ENCODE peak calls at places on chromosomes 16 and 17, in seven cellular contexts. R, T, M, Q, D, G and O are unnamed samples.
A peak's percentile ranks its signal among the peaks of the same experiment; 100 is the strongest.

GRCh38 chr17:59680314-59680713 is 26.9 kb downstream of the PTRH2 start:
- DNase-seq in M (no peak), T (no peak), D (no peak), R (no peak), G (no peak), Q (no peak), O (no peak)

GRCh38 chr17:77613627-77614026 is 344.9 kb upstream of the TNRC6C start:
- DNase-seq in G (no peak), M (no peak), D (peak; percentile 58), R (no peak), T (no peak), Q (no peak), O (no peak)

GRCh38 chr16:25925466-25925865 is 233.7 kb downstream of the HS3ST4 start:
- DNase-seq in R (no peak), G (no peak), M (no peak), Q (no peak), D (peak; percentile 26), T (no peak), O (no peak)

GRCh38 chr16:8583712-8584111 is 6.6 kb downstream of the TMEM114 start:
- DNase-seq in G (no peak), M (no peak), R (no peak), Q (no peak), D (no peak), T (no peak), O (no peak)

GRCh38 chr17:6780886-6781285 is 4.9 kb downstream of the FBXO39 start:
- DNase-seq in R (no peak), Q (no peak), M (no peak), T (no peak), G (no peak), D (no peak), O (peak; percentile 56)

GRCh38 chr17:63987616-63988478 is 10.3 kb upstream of the PRR29 start:
- DNase-seq in R (no peak), M (no peak), T (no peak), D (no peak), Q (no peak), G (no peak), O (no peak)

GRCh38 chr16:2276501-2277195 is 8.7 kb upstream of the RNPS1 start:
- DNase-seq in G (no peak), M (no peak), T (no peak), D (no peak), R (no peak), Q (no peak), O (no peak)

GRCh38 chr16:89001117-89002027 is 24.4 kb upstream of the CBFA2T3 start:
- DNase-seq in M (no peak), Q (no peak), D (no peak), T (no peak), R (no peak), G (no peak), O (no peak)

GRCh38 chr17:3667366-3668278 is 756 bp downstream of the TAX1BP3 start:
- DNase-seq in M (peak; percentile 87), D (peak; percentile 97), R (peak; percentile 91), Q (peak; percentile 21), T (peak; percentile 89), G (peak; percentile 48), O (no peak)

GRCh38 chr16:22624759-22625533 is 114.3 kb downstream of the NPIPB5 start:
- DNase-seq in D (no peak), M (no peak), Q (peak; percentile 24), G (no peak), T (no peak), R (no peak), O (no peak)

GRCh38 chr17:72833113-72833512 is 259.4 kb downstream of the SLC39A11 start:
- DNase-seq in R (no peak), G (no peak), M (no peak), Q (no peak), T (no peak), D (no peak), O (no peak)

GRCh38 chr16:17431904-17432625 is 38.7 kb downstream of the XYLT1 start:
- DNase-seq in G (no peak), M (no peak), Q (no peak), T (no peak), D (no peak), R (no peak), O (no peak)
- TF ChIP-seq CTCF in G (no peak), M (no peak), Q (no peak), T (no peak), D (no peak), R (no peak), O (no peak)

GRCh38 chr17:1802429-1802828 is 27.3 kb downstream of the SMYD4 start:
- DNase-seq in R (no peak), G (no peak), D (no peak), T (no peak), M (no peak), Q (no peak), O (no peak)
- TF ChIP-seq CTCF in R (no peak), G (no peak), D (no peak), T (no peak), M (no peak), Q (no peak), O (no peak)

GRCh38 chr17:56761387-56761786 is 72.3 kb downstream of the C17orf67 start:
- DNase-seq in T (no peak), R (no peak), Q (no peak), D (no peak), M (no peak), G (no peak), O (no peak)
- TF ChIP-seq CTCF in T (no peak), R (no peak), Q (no peak), D (no peak), M (no peak), G (no peak), O (no peak)

DNA sequence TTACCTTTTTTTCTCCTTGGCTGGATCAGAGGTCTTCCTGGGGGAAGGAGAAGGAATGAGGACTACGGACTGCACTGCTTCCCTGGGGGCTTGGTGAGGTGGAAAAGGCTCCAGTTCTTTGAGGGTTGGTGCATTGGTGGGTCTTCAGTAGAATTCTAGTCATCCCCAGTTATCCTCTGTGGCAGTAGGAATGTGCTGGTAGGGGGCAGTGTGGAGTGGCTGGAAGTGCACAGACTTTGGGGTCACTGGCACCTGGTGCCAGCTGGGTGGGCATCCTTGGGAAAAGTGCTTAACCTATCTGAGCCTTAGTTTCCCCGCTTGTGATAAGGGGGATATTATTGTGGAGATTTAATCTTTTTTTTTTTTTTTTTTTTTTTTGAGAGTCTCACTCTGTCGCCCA is 6.3 kb downstream of the TAC4 start:
- DNase-seq in R (no peak), G (no peak), M (no peak), D (no peak), Q (no peak), T (no peak), O (no peak)
- TF ChIP-seq CTCF in R (no peak), G (no peak), M (no peak), D (no peak), Q (no peak), T (no peak), O (peak; percentile 35)

GRCh38 chr16:26963109-26963508 is 103.6 kb upstream of the C16orf82 start:
- DNase-seq in R (peak; percentile 21), T (no peak), G (no peak), M (no peak), D (no peak), Q (peak; percentile 20), O (peak; percentile 30)
- TF ChIP-seq CTCF in R (no peak), T (no peak), G (no peak), M (no peak), D (no peak), Q (peak; percentile 36), O (peak; percentile 61)

GRCh38 chr16:24070851-24071250 is 185.3 kb upstream of the CACNG3 start:
- DNase-seq in M (peak; percentile 37), T (no peak), R (no peak), G (no peak), D (no peak), Q (peak; percentile 73), O (peak; percentile 43)
- TF ChIP-seq CTCF in M (peak; percentile 59), T (no peak), R (no peak), G (no peak), D (no peak), Q (peak; percentile 68), O (peak; percentile 70)

DNA sequence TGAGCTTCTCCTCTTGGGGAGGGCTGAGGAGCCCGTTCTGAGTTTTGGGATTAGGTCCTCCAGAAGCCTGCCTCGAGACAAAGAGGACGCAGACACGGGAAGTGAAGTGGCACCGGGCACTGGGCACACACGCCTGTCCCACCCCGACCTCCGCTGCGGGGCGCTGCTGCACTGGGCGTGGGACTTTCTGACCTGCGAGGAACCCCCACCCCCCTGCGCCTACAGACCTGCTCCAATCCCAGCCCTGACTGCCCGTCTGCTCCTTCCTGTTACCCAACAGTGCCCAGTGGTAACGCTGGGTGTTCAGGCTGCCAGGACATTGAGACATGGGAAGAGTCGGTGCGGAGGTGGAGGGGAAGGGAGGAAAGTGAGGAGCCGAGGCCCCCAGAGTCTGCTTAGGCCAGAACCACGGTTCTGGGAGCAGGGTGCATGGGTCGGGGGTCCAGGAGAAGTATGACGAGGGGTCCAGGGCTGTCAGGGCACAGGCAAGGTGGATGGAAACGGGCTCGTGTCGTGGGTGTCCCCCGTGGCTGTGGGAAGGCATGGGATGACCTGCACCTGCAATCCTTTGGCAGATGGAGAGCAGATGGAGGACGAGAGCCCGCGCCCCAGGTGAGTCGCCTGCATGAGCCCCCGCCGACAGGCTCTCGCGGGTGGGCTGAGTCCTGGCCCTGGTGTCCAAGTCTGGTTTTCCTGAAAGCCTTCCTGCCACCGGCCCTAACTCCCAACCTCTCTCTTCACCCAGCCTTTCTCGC is 112.0 kb upstream of the CREBBP start:
- DNase-seq in Q (no peak), R (no peak), D (no peak), T (peak; percentile 75), M (peak; percentile 71), G (no peak), O (no peak)
- TF ChIP-seq CTCF in Q (no peak), R (no peak), D (no peak), T (peak; percentile 12), M (no peak), G (no peak), O (no peak)

GRCh38 chr17:28725166-28725659 is 820 bp downstream of the TLCD1 start:
- DNase-seq in G (no peak), D (no peak), M (no peak), Q (peak; percentile 78), T (no peak), R (no peak), O (peak; percentile 43)
- TF ChIP-seq CTCF in G (no peak), D (no peak), M (peak; percentile 5), Q (peak; percentile 5), T (no peak), R (no peak), O (no peak)